ENCODE peak calls at places on chromosomes 2 and 18, in eight cellular contexts. One of them, this sample, is unnamed.

GRCh38 chr18:59324623-59324971 is 6.1 kb upstream of the CPLX4 start:
- DNase-seq in HuH-7.5: no peak
- DNase-seq in myocyte: no peak
- DNase-seq in NCI-H1105 treated with DMSO at 0.1 percent for 48 hours: no peak
- DNase-seq in globus pallidus: no peak
- DNase-seq in central memory CD4-positive, alpha-beta T cell: no peak
- DNase-seq in bronchial epithelial cell: no peak
- DNase-seq in T-cell: no peak
- DNase-seq in this sample: no peak

GRCh38 chr2:13260401-13260800 is 543.7 kb downstream of the TRIB2 start:
- DNase-seq in central memory CD4-positive, alpha-beta T cell: no peak
- DNase-seq in globus pallidus: no peak
- DNase-seq in NCI-H1105 treated with DMSO at 0.1 percent for 48 hours: no peak
- DNase-seq in T-cell: no peak
- DNase-seq in HuH-7.5: no peak
- DNase-seq in myocyte: no peak
- DNase-seq in bronchial epithelial cell: peak; percentile 2
- DNase-seq in this sample: no peak

GRCh38 chr2:108583903-108584520 is 49.7 kb downstream of the LIMS1 start:
- DNase-seq in globus pallidus: peak; percentile 79
- DNase-seq in myocyte: peak; percentile 89
- DNase-seq in T-cell: peak; percentile 38
- DNase-seq in bronchial epithelial cell: peak; percentile 69
- DNase-seq in HuH-7.5: peak; percentile 53
- DNase-seq in NCI-H1105 treated with DMSO at 0.1 percent for 48 hours: peak; percentile 46
- DNase-seq in central memory CD4-positive, alpha-beta T cell: peak; percentile 45
- DNase-seq in this sample: peak; percentile 79

GRCh38 chr18:28086530-28087172 is 90.3 kb downstream of the CDH2 start:
- DNase-seq in bronchial epithelial cell: no peak
- DNase-seq in HuH-7.5: no peak
- DNase-seq in globus pallidus: peak; percentile 94
- DNase-seq in myocyte: peak; percentile 31
- DNase-seq in NCI-H1105 treated with DMSO at 0.1 percent for 48 hours: no peak
- DNase-seq in central memory CD4-positive, alpha-beta T cell: no peak
- DNase-seq in T-cell: no peak
- DNase-seq in this sample: no peak

GRCh38 chr2:348517-348916 is 60.6 kb upstream of the ALKAL2 start:
- DNase-seq in bronchial epithelial cell: no peak
- DNase-seq in HuH-7.5: no peak
- DNase-seq in globus pallidus: no peak
- DNase-seq in T-cell: no peak
- DNase-seq in NCI-H1105 treated with DMSO at 0.1 percent for 48 hours: no peak
- DNase-seq in central memory CD4-positive, alpha-beta T cell: no peak
- DNase-seq in myocyte: peak; percentile 18
- DNase-seq in this sample: no peak

GRCh38 chr2:148887349-148888002 is 12.4 kb downstream of the KIF5C start:
- DNase-seq in bronchial epithelial cell: no peak
- DNase-seq in T-cell: no peak
- DNase-seq in central memory CD4-positive, alpha-beta T cell: peak; percentile 8
- DNase-seq in HuH-7.5: no peak
- DNase-seq in myocyte: no peak
- DNase-seq in NCI-H1105 treated with DMSO at 0.1 percent for 48 hours: peak; percentile 69
- DNase-seq in globus pallidus: no peak
- DNase-seq in this sample: peak; percentile 54

GRCh38 chr18:39149211-39149806 is 1583.7 kb upstream of the CELF4 start:
- DNase-seq in bronchial epithelial cell: no peak
- DNase-seq in central memory CD4-positive, alpha-beta T cell: no peak
- DNase-seq in T-cell: no peak
- DNase-seq in HuH-7.5: no peak
- DNase-seq in globus pallidus: no peak
- DNase-seq in myocyte: no peak
- DNase-seq in NCI-H1105 treated with DMSO at 0.1 percent for 48 hours: no peak
- DNase-seq in this sample: no peak

GRCh38 chr2:163943403-163944356 is 207.9 kb upstream of the FIGN start:
- DNase-seq in HuH-7.5: peak; percentile 15
- DNase-seq in central memory CD4-positive, alpha-beta T cell: no peak
- DNase-seq in globus pallidus: peak; percentile 94
- DNase-seq in bronchial epithelial cell: no peak
- DNase-seq in T-cell: no peak
- DNase-seq in NCI-H1105 treated with DMSO at 0.1 percent for 48 hours: no peak
- DNase-seq in myocyte: no peak
- DNase-seq in this sample: peak; percentile 3

GRCh38 chr2:232588680-232589585 is 38.4 kb downstream of the EIF4E2 start:
- DNase-seq in central memory CD4-positive, alpha-beta T cell: no peak
- DNase-seq in bronchial epithelial cell: peak; percentile 80
- DNase-seq in NCI-H1105 treated with DMSO at 0.1 percent for 48 hours: no peak
- DNase-seq in T-cell: no peak
- DNase-seq in globus pallidus: no peak
- DNase-seq in HuH-7.5: no peak
- DNase-seq in myocyte: peak; percentile 82
- DNase-seq in this sample: no peak

GRCh38 chr2:18232731-18233438 is 327.6 kb downstream of the RDH14 start:
- DNase-seq in NCI-H1105 treated with DMSO at 0.1 percent for 48 hours: no peak
- DNase-seq in myocyte: no peak
- DNase-seq in HuH-7.5: no peak
- DNase-seq in central memory CD4-positive, alpha-beta T cell: no peak
- DNase-seq in T-cell: no peak
- DNase-seq in globus pallidus: no peak
- DNase-seq in bronchial epithelial cell: peak; percentile 53
- DNase-seq in this sample: no peak

GRCh38 chr2:111030271-111030891 is 90.3 kb upstream of the BCL2L11 start:
- DNase-seq in NCI-H1105 treated with DMSO at 0.1 percent for 48 hours: no peak
- DNase-seq in T-cell: no peak
- DNase-seq in HuH-7.5: no peak
- DNase-seq in bronchial epithelial cell: no peak
- DNase-seq in central memory CD4-positive, alpha-beta T cell: no peak
- DNase-seq in globus pallidus: no peak
- DNase-seq in myocyte: no peak
- DNase-seq in this sample: no peak

GRCh38 chr2:190626656-190627055 is 22.2 kb upstream of the NAB1 start:
- DNase-seq in central memory CD4-positive, alpha-beta T cell: no peak
- DNase-seq in HuH-7.5: no peak
- DNase-seq in globus pallidus: no peak
- DNase-seq in myocyte: no peak
- DNase-seq in NCI-H1105 treated with DMSO at 0.1 percent for 48 hours: no peak
- DNase-seq in bronchial epithelial cell: no peak
- DNase-seq in T-cell: no peak
- DNase-seq in this sample: no peak

GRCh38 chr18:80246656-80247402 is 485 bp downstream of the PARD6G start:
- DNase-seq in NCI-H1105 treated with DMSO at 0.1 percent for 48 hours: peak; percentile 72
- DNase-seq in myocyte: peak; percentile 15
- DNase-seq in HuH-7.5: peak; percentile 43
- DNase-seq in central memory CD4-positive, alpha-beta T cell: no peak
- DNase-seq in globus pallidus: no peak
- DNase-seq in bronchial epithelial cell: peak; percentile 40
- DNase-seq in T-cell: peak; percentile 5
- DNase-seq in this sample: peak; percentile 45

GRCh38 chr2:12718662-12719399 is 2.1 kb downstream of the TRIB2 start:
- DNase-seq in globus pallidus: no peak
- DNase-seq in HuH-7.5: no peak
- DNase-seq in myocyte: no peak
- DNase-seq in central memory CD4-positive, alpha-beta T cell: peak; percentile 22
- DNase-seq in T-cell: peak; percentile 29
- DNase-seq in NCI-H1105 treated with DMSO at 0.1 percent for 48 hours: peak; percentile 32
- DNase-seq in bronchial epithelial cell: no peak
- DNase-seq in this sample: peak; percentile 66